ENCODE peak calls at places on chromosomes 3 and 15, in five cellular contexts. L, Z, S, T and M are unnamed samples.

GRCh38 chr3:95407709-95408463 is 1345.0 kb downstream of the NSUN3 start:
- DNase-seq in L (no peak), S (no peak), Z (no peak), T (no peak), M (no peak)

GRCh38 chr3:5122741-5123706 is 932 bp downstream of the ARL8B start:
- DNase-seq in S (no peak), L (peak), T (peak), Z (no peak), M (no peak)

GRCh38 chr3:197959891-197960693 is at the start of gene LMLN:
- DNase-seq in T (peak), L (peak), S (peak), Z (peak), M (peak)

GRCh38 chr15:62883938-62884479 is 158.5 kb upstream of the TPM1 start:
- DNase-seq in L (no peak), Z (no peak), T (no peak), S (no peak), M (no peak)

GRCh38 chr3:126314305-126315082 is 42.7 kb downstream of the KLF15 start:
- DNase-seq in T (no peak), Z (no peak), S (no peak), L (no peak), M (no peak)

GRCh38 chr3:16927485-16927884 is 42.7 kb downstream of the PLCL2 start:
- DNase-seq in S (no peak), L (no peak), Z (no peak), T (no peak), M (no peak)

GRCh38 chr15:27815035-27815434 is 284.1 kb downstream of the OCA2 start:
- DNase-seq in Z (no peak), S (no peak), T (no peak), L (no peak), M (no peak)

GRCh38 chr3:153658151-153658550 is 463.0 kb upstream of the ARHGEF26 start:
- DNase-seq in S (no peak), L (no peak), Z (no peak), T (no peak), M (no peak)

GRCh38 chr3:149577801-149578200 is 80.0 kb downstream of the WWTR1 start:
- DNase-seq in Z (no peak), T (no peak), S (no peak), L (no peak), M (no peak)

GRCh38 chr3:77319711-77320110 is 279.8 kb downstream of the ROBO2 start:
- DNase-seq in S (no peak), T (no peak), Z (no peak), L (no peak), M (no peak)

GRCh38 chr15:60957111-60957510 is 272.0 kb downstream of the RORA start:
- DNase-seq in S (no peak), T (no peak), Z (no peak), L (no peak), M (no peak)

GRCh38 chr3:50587806-50588758 is 18.8 kb downstream of the HEMK1 start:
- DNase-seq in L (no peak), T (peak), S (no peak), Z (peak), M (no peak)

GRCh38 chr15:101169457-101170071 is 82.3 kb downstream of the CHSY1 start:
- DNase-seq in Z (no peak), T (no peak), L (no peak), S (no peak), M (no peak)

GRCh38 chr3:52454235-52454937 is 545 bp upstream of the TNNC1 start:
- DNase-seq in Z (no peak), S (no peak), T (no peak), L (no peak), M (no peak)

GRCh38 chr15:75775296-75776074 is 62.8 kb upstream of the CSPG4 start:
- DNase-seq in L (no peak), S (no peak), Z (no peak), T (no peak), M (peak)

GRCh38 chr3:22582291-22582690 is 620.8 kb upstream of the UBE2E2 start:
- DNase-seq in S (no peak), Z (no peak), T (no peak), L (no peak), M (no peak)

GRCh38 chr15:94266789-94267188 is 35.4 kb downstream of the MCTP2 start:
- DNase-seq in T (no peak), S (no peak), L (no peak), Z (no peak), M (no peak)